ENCODE peak calls at places on chromosomes 11 and 22, in six cellular contexts. W is mammary epithelial cell, A is HCT116, N is HL-60, P is fibroblast of lung, H is tibial nerve. L is an unnamed sample.

GRCh38 chr22:36144886-36145541 is 15.5 kb downstream of the APOL3 start:
- DNase-seq in W (peak), A (peak), N (peak), P (peak), H (no peak), L (peak)

GRCh38 chr22:45211848-45212247 is 28.8 kb downstream of the KIAA0930 start:
- DNase-seq in W (no peak), A (no peak), N (no peak), P (no peak), H (no peak), L (no peak)

GRCh38 chr11:124415356-124415923 is 9.2 kb downstream of the OR8B4 start:
- DNase-seq in W (no peak), A (peak), N (no peak), P (peak), H (no peak), L (no peak)

GRCh38 chr11:82902086-82902485 is 550 bp downstream of the DDIAS start:
- DNase-seq in W (no peak), A (no peak), N (peak), P (no peak), H (no peak), L (no peak)

GRCh38 chr22:29000641-29001040 is 61.0 kb downstream of the C22orf31 start:
- DNase-seq in W (no peak), A (no peak), N (no peak), P (no peak), H (no peak), L (no peak)

GRCh38 chr11:73333173-73333572 is 25.1 kb downstream of the ARHGEF17 start:
- DNase-seq in W (no peak), A (no peak), N (no peak), P (no peak), H (no peak), L (no peak)

GRCh38 chr11:7654094-7654742 is 19.1 kb downstream of the CYB5R2 start:
- DNase-seq in W (no peak), A (no peak), N (no peak), P (no peak), H (no peak), L (no peak)

GRCh38 chr11:111376453-111376871 is 2.6 kb downstream of the POU2AF1 start:
- DNase-seq in W (peak), A (no peak), N (no peak), P (no peak), H (no peak), L (no peak)

GRCh38 chr11:119108151-119108856 is 1.2 kb downstream of the C2CD2L start:
- DNase-seq in W (peak), A (no peak), N (peak), P (no peak), H (no peak), L (no peak)

GRCh38 chr11:106426696-106427095 is 349.2 kb downstream of the AASDHPPT start:
- DNase-seq in W (peak), A (no peak), N (no peak), P (peak), H (no peak), L (no peak)

GRCh38 chr11:3947084-3947483 is 91.6 kb downstream of the STIM1 start:
- DNase-seq in W (no peak), A (no peak), N (no peak), P (peak), H (no peak), L (no peak)

GRCh38 chr11:31764766-31765165 is 46.4 kb downstream of the PAX6 start:
- DNase-seq in W (no peak), A (no peak), N (no peak), P (no peak), H (no peak), L (no peak)

GRCh38 chr22:41939981-41940852 is 6.7 kb downstream of the CENPM start:
- DNase-seq in W (no peak), A (no peak), N (no peak), P (no peak), H (no peak), L (peak)

GRCh38 chr11:102408339-102408738 is 44.2 kb downstream of the TMEM123 start:
- DNase-seq in W (no peak), A (no peak), N (no peak), P (no peak), H (no peak), L (no peak)

GRCh38 chr11:92962444-92962843 is 7.0 kb upstream of the MTNR1B start:
- DNase-seq in W (no peak), A (no peak), N (no peak), P (peak), H (no peak), L (no peak)

GRCh38 chr11:122652495-122652894 is 3.0 kb upstream of the UBASH3B start:
- DNase-seq in W (no peak), A (no peak), N (no peak), P (no peak), H (no peak), L (no peak)

GRCh38 chr11:111510311-111510710 is 1.9 kb downstream of the BTG4 start:
- DNase-seq in W (peak), A (no peak), N (no peak), P (peak), H (no peak), L (no peak)

GRCh38 chr11:122115520-122116343 is at the start of gene BLID:
- DNase-seq in W (no peak), A (no peak), N (no peak), P (peak), H (peak), L (peak)

GRCh38 chr11:130480166-130480565 is 31.7 kb downstream of the ADAMTS15 start:
- DNase-seq in W (no peak), A (no peak), N (no peak), P (peak), H (no peak), L (no peak)

GRCh38 chr11:69297926-69298777 is 4.2 kb downstream of the MYEOV start:
- DNase-seq in W (peak), A (peak), N (peak), P (peak), H (peak), L (peak)

GRCh38 chr11:12508151-12508740 is 130.9 kb downstream of the PARVA start:
- DNase-seq in W (no peak), A (no peak), N (no peak), P (peak), H (no peak), L (no peak)

GRCh38 chr22:29704528-29705285 is 15.1 kb upstream of the CABP7 start:
- DNase-seq in W (no peak), A (no peak), N (no peak), P (peak), H (peak), L (peak)

GRCh38 chr11:130592056-130592455 is 143.6 kb downstream of the ADAMTS15 start:
- DNase-seq in W (peak), A (no peak), N (no peak), P (peak), H (no peak), L (no peak)

GRCh38 chr22:17964153-17964552 is 60.2 kb downstream of the MICAL3 start:
- DNase-seq in W (no peak), A (no peak), N (no peak), P (peak), H (no peak), L (no peak)

GRCh38 chr11:84686726-84687125 is 940.4 kb downstream of the DLG2 start:
- DNase-seq in W (no peak), A (no peak), N (no peak), P (peak), H (no peak), L (no peak)

GRCh38 chr11:102361100-102362021 is 14.3 kb downstream of the BIRC2 start:
- DNase-seq in W (no peak), A (no peak), N (no peak), P (no peak), H (no peak), L (no peak)

GRCh38 chr22:37193629-37194191 is 5.7 kb upstream of the C1QTNF6 start:
- DNase-seq in W (peak), A (no peak), N (peak), P (peak), H (no peak), L (no peak)

GRCh38 chr11:113773092-113773415 is 438 bp downstream of the ZW10 start:
- DNase-seq in W (no peak), A (no peak), N (no peak), P (peak), H (no peak), L (no peak)

GRCh38 chr11:134409552-134410429 is 2.3 kb downstream of the B3GAT1 start:
- DNase-seq in W (no peak), A (no peak), N (no peak), P (no peak), H (no peak), L (no peak)

GRCh38 chr22:22424956-22425355 is 83.6 kb downstream of the ZNF280B start:
- DNase-seq in W (no peak), A (no peak), N (no peak), P (no peak), H (no peak), L (no peak)

GRCh38 chr22:22423681-22424080 is 84.9 kb downstream of the ZNF280B start:
- DNase-seq in W (no peak), A (no peak), N (no peak), P (no peak), H (no peak), L (no peak)

GRCh38 chr22:22425366-22425765 is 83.2 kb downstream of the ZNF280B start:
- DNase-seq in W (no peak), A (no peak), N (no peak), P (no peak), H (no peak), L (no peak)

GRCh38 chr22:22422629-22423112 is 85.9 kb downstream of the ZNF280B start:
- DNase-seq in W (peak), A (peak), N (peak), P (peak), H (peak), L (no peak)

GRCh38 chr22:22424210-22424800 is 84.2 kb downstream of the ZNF280B start:
- DNase-seq in W (no peak), A (no peak), N (no peak), P (no peak), H (no peak), L (no peak)
- H3K27ac ChIP-seq in W (no peak), A (no peak), N (no peak), P (no peak), H (no peak), L (no peak)

GRCh38 chr22:23225337-23225723 is 45.0 kb downstream of the BCR start:
- DNase-seq in W (no peak), A (no peak), N (no peak), P (no peak), H (no peak), L (no peak)
- H3K27ac ChIP-seq in W (peak), A (no peak), N (no peak), P (peak), H (peak), L (peak)

GRCh38 chr11:2582436-2582931 is 117.3 kb downstream of the KCNQ1OT1 start:
- DNase-seq in W (no peak), A (no peak), N (no peak), P (no peak), H (peak), L (no peak)

GRCh38 chr11:2582958-2583604 is 116.7 kb downstream of the KCNQ1OT1 start:
- DNase-seq in W (no peak), A (no peak), N (no peak), P (no peak), H (peak), L (no peak)

GRCh38 chr11:2584812-2585565 is 114.8 kb downstream of the KCNQ1OT1 start:
- DNase-seq in W (no peak), A (no peak), N (no peak), P (no peak), H (no peak), L (no peak)

GRCh38 chr11:2584434-2584811 is 115.4 kb downstream of the KCNQ1OT1 start:
- DNase-seq in W (no peak), A (no peak), N (no peak), P (no peak), H (no peak), L (no peak)

DNA sequence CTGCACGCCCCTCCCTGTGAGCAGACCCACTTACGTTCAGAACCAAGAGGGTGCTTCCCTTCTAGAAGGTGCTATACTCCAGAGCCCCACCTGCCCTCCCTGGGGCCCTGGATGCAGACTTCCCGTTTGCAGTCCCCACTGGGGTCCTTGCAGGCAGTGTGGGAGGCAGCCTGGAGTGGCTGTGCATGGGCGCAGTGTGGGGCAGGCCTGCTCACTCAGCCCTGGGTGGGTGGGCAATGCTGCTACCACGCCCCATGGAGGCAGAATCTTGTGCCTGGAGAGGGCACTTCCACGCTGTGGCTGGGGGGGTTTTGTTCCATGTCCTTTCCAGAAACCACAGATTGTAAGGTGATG is 116.2 kb downstream of the KCNQ1OT1 start:
- DNase-seq in W (no peak), A (no peak), N (no peak), P (no peak), H (no peak), L (no peak)
- H3K27ac ChIP-seq in W (no peak), A (no peak), N (no peak), P (no peak), H (no peak), L (no peak)

GRCh38 chr11:45147871-45148270 is 1.4 kb downstream of the PRDM11 start:
- DNase-seq in W (no peak), A (no peak), N (no peak), P (no peak), H (no peak), L (no peak)
- H3K27ac ChIP-seq in W (no peak), A (peak), N (no peak), P (no peak), H (peak), L (no peak)

GRCh38 chr11:65917077-65917433 is 1.8 kb downstream of the C11orf68 start:
- DNase-seq in W (no peak), A (no peak), N (no peak), P (no peak), H (no peak), L (no peak)

GRCh38 chr11:65916391-65916790 is 2.5 kb downstream of the C11orf68 start:
- DNase-seq in W (no peak), A (no peak), N (no peak), P (no peak), H (no peak), L (no peak)

GRCh38 chr11:65915821-65916251 is 3.0 kb downstream of the C11orf68 start:
- DNase-seq in W (peak), A (peak), N (peak), P (peak), H (peak), L (no peak)

GRCh38 chr11:65917434-65918210 is 1.2 kb downstream of the C11orf68 start:
- DNase-seq in W (no peak), A (no peak), N (no peak), P (no peak), H (no peak), L (no peak)

GRCh38 chr11:65915101-65915820 is 3.6 kb downstream of the C11orf68 start:
- DNase-seq in W (no peak), A (no peak), N (peak), P (no peak), H (no peak), L (no peak)
- H3K27ac ChIP-seq in W (peak), A (peak), N (no peak), P (peak), H (peak), L (no peak)

DNA sequence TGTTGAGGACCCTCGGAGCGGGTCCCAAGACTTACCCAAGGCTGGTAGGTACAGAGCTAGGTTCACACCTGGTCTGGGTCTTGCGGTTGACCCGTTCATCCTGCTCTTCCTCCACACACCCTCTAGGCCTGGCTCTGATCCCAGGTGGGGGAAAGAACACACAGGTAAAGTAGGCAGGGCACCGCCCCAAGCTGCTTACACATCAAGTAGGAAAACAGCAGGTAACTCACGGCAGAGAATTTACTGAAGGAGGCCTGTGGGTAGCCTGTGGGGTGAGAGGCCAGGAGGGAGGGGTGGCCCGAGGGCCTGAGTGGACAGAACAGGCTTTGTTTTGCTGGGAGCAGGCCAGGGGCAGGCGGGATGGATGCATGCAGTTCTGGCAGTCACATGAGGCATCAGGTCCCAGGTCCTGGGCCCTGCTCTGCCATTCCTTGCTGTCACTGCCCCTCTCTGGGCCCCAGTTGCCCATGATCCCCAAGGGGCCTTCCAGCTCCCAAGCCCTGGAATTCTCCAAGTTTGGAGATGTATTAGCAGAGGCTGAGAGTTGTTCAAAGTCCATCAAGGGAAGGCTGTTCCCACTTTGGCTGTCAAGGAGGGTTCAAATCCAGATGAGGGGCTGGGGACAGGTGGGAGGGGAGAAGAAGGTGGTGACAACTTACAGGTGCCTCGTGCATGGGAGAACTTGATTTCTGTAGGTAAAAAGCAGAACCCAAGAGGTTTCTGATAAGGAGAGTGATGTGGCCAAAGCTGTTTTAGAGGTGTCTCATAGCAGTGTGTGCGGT is 5.7 kb downstream of the TSKU start:
- DNase-seq in W (peak), A (peak), N (no peak), P (no peak), H (no peak), L (no peak)
- H3K27ac ChIP-seq in W (peak), A (peak), N (no peak), P (no peak), H (peak), L (no peak)

DNA sequence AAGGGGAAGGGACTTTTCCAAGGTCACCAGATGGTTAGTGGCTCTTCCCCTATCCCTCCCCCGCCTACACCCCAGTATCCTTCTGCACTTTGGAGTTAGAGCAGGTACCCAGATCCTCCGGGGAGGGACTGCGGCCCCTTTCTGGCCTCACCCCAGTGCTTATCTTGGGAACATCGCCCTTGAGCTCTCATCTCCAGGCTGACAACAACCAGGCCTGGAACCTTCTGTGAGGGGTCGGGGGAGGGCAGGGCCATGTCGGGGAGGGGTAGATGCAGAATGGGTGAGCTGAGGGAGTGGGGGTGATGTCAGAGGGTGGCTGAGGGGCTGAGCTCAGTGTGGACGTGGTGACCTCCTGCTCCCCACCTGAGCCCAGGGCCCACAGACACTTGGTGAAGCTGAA is 7.5 kb upstream of the NAALADL1 start:
- DNase-seq in W (no peak), A (no peak), N (no peak), P (no peak), H (no peak), L (no peak)
- H3K27ac ChIP-seq in W (no peak), A (no peak), N (no peak), P (no peak), H (no peak), L (no peak)

DNA sequence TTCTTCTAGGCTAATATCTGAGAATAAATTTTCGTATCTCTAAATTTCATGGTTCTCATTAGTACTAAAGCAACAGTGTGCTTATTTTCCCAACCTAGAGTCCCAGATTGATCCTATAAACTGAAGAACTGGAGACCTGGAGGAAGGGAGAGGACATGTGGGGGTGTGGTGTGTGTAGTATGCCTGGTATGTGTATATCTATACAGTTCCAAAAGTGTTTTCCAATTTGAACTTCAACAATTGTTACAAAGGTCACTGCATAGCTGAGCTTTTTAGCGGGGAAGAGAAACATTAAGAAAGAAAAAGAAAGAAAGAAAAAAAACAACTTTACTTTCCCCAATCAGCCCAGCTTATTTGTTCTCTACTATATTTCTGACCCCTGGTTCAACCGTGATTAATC is 152.1 kb downstream of the SOX6 start:
- DNase-seq in W (no peak), A (no peak), N (no peak), P (no peak), H (no peak), L (no peak)
- H3K27ac ChIP-seq in W (no peak), A (no peak), N (no peak), P (no peak), H (no peak), L (no peak)

GRCh38 chr22:19065298-19065859 is 56.8 kb downstream of the DGCR2 start:
- DNase-seq in W (no peak), A (no peak), N (no peak), P (no peak), H (no peak), L (no peak)

GRCh38 chr22:19063581-19064353 is 58.4 kb downstream of the DGCR2 start:
- DNase-seq in W (no peak), A (no peak), N (no peak), P (no peak), H (no peak), L (no peak)

GRCh38 chr22:19062909-19063308 is 59.3 kb downstream of the DGCR2 start:
- DNase-seq in W (no peak), A (no peak), N (no peak), P (no peak), H (no peak), L (no peak)

GRCh38 chr22:19065929-19066328 is 56.3 kb downstream of the DGCR2 start:
- DNase-seq in W (no peak), A (no peak), N (no peak), P (no peak), H (no peak), L (no peak)

GRCh38 chr22:19064354-19065054 is 57.7 kb downstream of the DGCR2 start:
- DNase-seq in W (no peak), A (no peak), N (no peak), P (no peak), H (no peak), L (no peak)
- H3K27ac ChIP-seq in W (no peak), A (no peak), N (no peak), P (no peak), H (no peak), L (no peak)

GRCh38 chr11:34667810-34668582 is 47.1 kb downstream of the EHF start:
- DNase-seq in W (no peak), A (no peak), N (no peak), P (no peak), H (no peak), L (no peak)

GRCh38 chr11:34671117-34671516 is 50.2 kb downstream of the EHF start:
- DNase-seq in W (no peak), A (no peak), N (no peak), P (no peak), H (no peak), L (no peak)

GRCh38 chr11:34668583-34669053 is 47.7 kb downstream of the EHF start:
- DNase-seq in W (no peak), A (no peak), N (no peak), P (no peak), H (no peak), L (no peak)

GRCh38 chr11:34669458-34669857 is 48.6 kb downstream of the EHF start:
- DNase-seq in W (no peak), A (no peak), N (no peak), P (no peak), H (no peak), L (no peak)

GRCh38 chr11:34665077-34665835 is 44.4 kb downstream of the EHF start:
- DNase-seq in W (no peak), A (no peak), N (no peak), P (no peak), H (no peak), L (no peak)
- H3K27ac ChIP-seq in W (no peak), A (no peak), N (no peak), P (no peak), H (no peak), L (no peak)

L was measured in caudate nucleus.